ENCODE peak calls at places on chromosomes 5 and 9, in eight cellular contexts. I is transverse colon, Q is colonic mucosa, U is MM.1S, Z is Peyer's patch, F is ascending aorta, V is neural progenitor cell, T is stomach. W is an unnamed sample.

GRCh38 chr9:76215066-76215465 is 179.2 kb downstream of the RFK start:
- DNase-seq in I (no peak), Q (no peak), U (no peak), Z (no peak), F (no peak), V (peak; percentile 4), T (no peak), W (no peak)

GRCh38 chr9:69499401-69499800 is 172.8 kb downstream of the APBA1 start:
- DNase-seq in I (no peak), Q (no peak), U (no peak), Z (no peak), F (no peak), V (no peak), T (no peak), W (no peak)

GRCh38 chr5:97606531-97606930 is 423.5 kb upstream of the RIOK2 start:
- DNase-seq in I (no peak), Q (no peak), U (no peak), Z (no peak), F (no peak), V (no peak), T (no peak), W (no peak)

GRCh38 chr5:154516475-154516874 is 38.4 kb upstream of the HAND1 start:
- DNase-seq in I (no peak), Q (no peak), U (no peak), Z (no peak), F (no peak), V (no peak), T (no peak), W (no peak)

GRCh38 chr9:22244141-22245011 is 202.2 kb upstream of the DMRTA1 start:
- DNase-seq in I (peak; percentile 37), Q (peak; percentile 45), U (peak; percentile 68), Z (peak; percentile 32), F (no peak), V (peak; percentile 53), T (peak; percentile 40), W (no peak)

GRCh38 chr9:97665742-97666141 is 31.4 kb downstream of the XPA start:
- DNase-seq in I (no peak), Q (no peak), U (no peak), Z (no peak), F (no peak), V (no peak), T (no peak), W (no peak)

GRCh38 chr5:86679949-86680348 is 62.2 kb downstream of the COX7C start:
- DNase-seq in I (no peak), Q (no peak), U (no peak), Z (no peak), F (no peak), V (no peak), T (no peak), W (no peak)

GRCh38 chr9:125867752-125868400 is 120.7 kb downstream of the PBX3 start:
- DNase-seq in I (no peak), Q (no peak), U (no peak), Z (no peak), F (no peak), V (no peak), T (no peak), W (no peak)

GRCh38 chr5:15354011-15354410 is 146.0 kb upstream of the FBXL7 start:
- DNase-seq in I (no peak), Q (no peak), U (no peak), Z (no peak), F (no peak), V (no peak), T (no peak), W (no peak)

DNA sequence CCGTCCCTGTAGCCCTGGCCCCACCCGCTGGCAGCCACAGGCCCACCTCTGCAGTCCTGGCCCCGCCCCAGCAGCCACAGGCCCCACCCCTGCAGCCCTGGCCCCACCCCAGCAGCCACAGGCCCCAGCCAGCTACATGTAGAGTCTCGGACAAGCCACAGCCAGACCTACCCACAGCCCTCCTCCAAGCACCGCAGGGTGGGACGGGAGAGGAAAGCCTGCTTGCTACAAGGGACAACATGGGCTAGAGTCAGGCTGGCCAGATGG is 49.5 kb upstream of the SARDH start:
- DNase-seq in I (peak; percentile 77), Q (peak; percentile 76), U (no peak), Z (peak; percentile 85), F (no peak), V (peak; percentile 61), T (peak; percentile 63), W (peak; percentile 81)
- H3K36me3 ChIP-seq in I (no peaks in the 10 kb centered on the region), Q (no peaks in the 10 kb centered on the region), U (no peaks in the 10 kb centered on the region), Z (peaks cover 39% of the 10 kb centered on the region), F (peaks cover 10% of the 10 kb centered on the region), V (no peaks in the 10 kb centered on the region), T (peaks cover 14% of the 10 kb centered on the region), W (peaks cover 42% of the 10 kb centered on the region)

GRCh38 chr5:9394221-9394620 is 151.7 kb downstream of the SEMA5A start:
- DNase-seq in I (no peak), Q (no peak), U (no peak), Z (no peak), F (no peak), V (no peak), T (no peak), W (no peak)
- TF ChIP-seq CTCF in I (no peak), Q (no peak), U (no peak), Z (no peak), F (no peak), V (no peak), T (no peak), W (no peak)

DNA sequence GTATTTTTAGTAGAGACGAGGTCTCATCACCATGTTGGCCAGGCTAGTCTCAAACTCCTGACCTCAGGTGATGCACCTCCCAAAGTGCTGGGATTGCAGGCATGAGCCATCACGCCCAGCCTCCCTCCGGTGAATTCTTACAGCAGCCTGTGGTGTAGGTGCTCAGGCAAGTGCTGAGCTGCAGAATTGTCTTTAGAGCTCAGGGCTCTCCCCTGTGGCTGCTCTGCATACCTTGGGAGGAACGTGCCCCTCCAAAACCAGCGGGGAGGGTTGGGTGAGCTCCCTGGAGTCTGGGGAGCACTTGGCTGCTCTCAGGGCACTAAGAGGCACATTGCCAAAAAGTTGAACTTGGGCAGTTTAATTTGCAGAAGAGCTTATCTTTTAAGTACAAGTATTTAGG is 29.4 kb downstream of the SECISBP2 start:
- DNase-seq in I (no peak), Q (no peak), U (no peak), Z (no peak), F (no peak), V (no peak), T (no peak), W (no peak)
- H3K36me3 ChIP-seq in I (peaks cover under 1% of the 10 kb centered on the region), Q (peaks cover 5% of the 10 kb centered on the region), U (peaks cover 17% of the 10 kb centered on the region), Z (peaks cover 94% of the 10 kb centered on the region), F (peaks cover 98% of the 10 kb centered on the region), V (peaks cover 3% of the 10 kb centered on the region), T (peaks cover 100% of the 10 kb centered on the region), W (peaks cover 42% of the 10 kb centered on the region)

DNA sequence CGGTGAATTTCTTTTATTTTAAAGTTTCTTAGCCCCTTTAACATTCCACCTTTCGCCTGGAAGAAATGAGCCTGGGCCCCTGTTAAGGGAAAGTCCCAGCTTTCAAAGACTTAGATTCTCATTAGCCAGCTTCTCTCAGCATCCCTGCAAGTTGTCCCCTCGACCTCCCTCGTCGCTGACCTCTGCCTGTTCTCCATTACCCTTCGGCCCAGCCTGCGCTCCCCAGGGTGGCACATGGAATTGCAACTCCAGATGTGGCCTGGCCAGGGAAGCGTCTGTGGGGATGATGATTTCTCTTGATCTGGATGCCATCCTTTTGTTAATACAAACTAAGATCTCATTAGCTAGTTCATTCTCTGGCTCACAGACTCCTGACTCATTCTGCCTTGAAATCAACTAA is 43.4 kb upstream of the FANCC start:
- DNase-seq in I (no peak), Q (no peak), U (no peak), Z (no peak), F (no peak), V (peak; percentile 76), T (no peak), W (no peak)
- TF ChIP-seq CTCF in I (no peak), Q (no peak), U (no peak), Z (no peak), F (no peak), V (no peak), T (no peak), W (no peak)

DNA sequence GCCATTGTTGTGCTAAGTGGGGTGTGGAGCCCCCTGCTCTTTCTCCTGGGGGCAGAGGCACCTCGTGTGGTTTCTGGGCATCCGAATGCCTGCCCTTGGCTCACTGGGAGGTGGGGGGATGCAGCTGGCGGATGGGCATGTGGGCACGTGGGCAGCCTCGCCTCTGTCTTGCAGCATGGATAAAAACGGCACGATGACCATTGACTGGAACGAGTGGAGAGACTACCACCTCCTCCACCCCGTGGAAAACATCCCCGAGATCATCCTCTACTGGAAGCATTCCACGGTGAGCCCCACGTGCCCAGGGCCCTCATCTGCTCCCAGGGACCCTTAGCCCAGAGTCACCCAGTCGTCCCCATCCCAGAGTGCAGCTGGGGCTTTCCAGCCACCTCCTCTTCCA is 25.3 kb downstream of the PTGES2 start:
- DNase-seq in I (no peak), Q (no peak), U (no peak), Z (no peak), F (no peak), V (no peak), T (no peak), W (no peak)
- H3K36me3 ChIP-seq in I (no peaks in the 10 kb centered on the region), Q (peaks cover 16% of the 10 kb centered on the region), U (peaks cover 4% of the 10 kb centered on the region), Z (peaks cover 56% of the 10 kb centered on the region), F (peaks cover 64% of the 10 kb centered on the region), V (no peaks in the 10 kb centered on the region), T (peaks cover 65% of the 10 kb centered on the region), W (peaks cover 44% of the 10 kb centered on the region)

DNA sequence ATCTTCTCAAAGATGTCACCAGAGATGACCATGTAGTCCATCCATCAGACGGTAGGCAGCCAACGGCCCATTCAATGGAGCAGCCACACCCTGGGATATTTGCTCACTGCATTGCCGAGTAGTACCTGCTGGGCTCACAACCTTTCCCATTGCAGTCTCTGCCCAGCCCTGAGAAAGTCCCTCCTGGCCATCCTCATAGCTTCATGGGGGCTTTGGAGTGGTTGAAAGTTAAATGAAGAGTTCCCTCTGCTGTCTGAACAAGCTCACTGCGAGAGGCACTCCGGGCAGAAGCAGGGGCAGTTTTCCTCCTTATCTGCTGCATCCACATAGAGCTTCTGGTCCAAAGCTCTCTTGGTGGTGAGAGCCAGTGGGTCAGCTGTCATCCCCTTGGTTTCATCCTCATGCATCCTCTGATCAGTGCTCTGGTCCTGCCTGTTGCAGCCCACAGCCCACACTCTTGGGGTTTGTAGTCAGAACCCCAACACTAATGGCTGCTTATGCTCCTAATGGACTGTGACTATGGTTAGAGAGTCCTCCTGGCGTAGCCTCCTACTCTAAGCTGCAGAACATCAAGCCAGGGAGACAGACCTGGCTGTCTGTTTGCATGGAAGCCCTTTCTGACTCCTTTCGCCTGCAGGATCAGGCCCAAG is 23.3 kb downstream of the TNFSF8 start:
- DNase-seq in I (no peak), Q (no peak), U (peak; percentile 55), Z (no peak), F (no peak), V (peak; percentile 74), T (no peak), W (no peak)
- TF ChIP-seq CTCF in I (peak; percentile 35), Q (peak; percentile 37), U (peak; percentile 82), Z (peak; percentile 54), F (peak; percentile 28), V (peak; percentile 73), T (no peak), W (peak; percentile 59)

DNA sequence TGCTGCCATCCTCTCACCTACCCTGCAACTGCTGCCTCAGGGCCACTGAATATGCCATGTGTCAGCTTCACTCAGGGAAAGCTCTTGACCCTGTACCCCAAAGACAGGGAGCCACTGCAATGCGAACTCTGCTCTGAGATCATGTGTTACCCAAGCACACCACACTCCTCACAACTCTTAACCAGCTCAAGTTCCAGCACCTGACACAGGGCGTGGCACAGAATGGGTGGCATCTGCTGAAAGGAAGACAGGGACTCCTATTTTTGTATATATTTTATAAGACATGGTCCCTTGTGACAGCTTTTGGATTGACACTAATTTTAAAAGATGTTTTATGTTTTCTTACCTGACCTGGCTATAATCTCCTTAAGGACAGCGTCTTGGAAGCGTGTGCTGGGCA is 10.7 kb downstream of the PHYKPL start:
- DNase-seq in I (peak; percentile 21), Q (no peak), U (no peak), Z (no peak), F (no peak), V (no peak), T (no peak), W (no peak)
- H3K36me3 ChIP-seq in I (no peaks in the 10 kb centered on the region), Q (no peaks in the 10 kb centered on the region), U (no peaks in the 10 kb centered on the region), Z (peaks cover 73% of the 10 kb centered on the region), F (peaks cover 32% of the 10 kb centered on the region), V (peaks cover 6% of the 10 kb centered on the region), T (peaks cover 91% of the 10 kb centered on the region), W (peaks cover 21% of the 10 kb centered on the region)